ENCODE peak calls at places on chromosome 15, in seven cellular contexts. One of them, this sample, is unnamed.

GRCh38 chr15:77025941-77026411 is 31.1 kb downstream of the PSTPIP1 start:
- DNase-seq in HepG2: no peak
- DNase-seq in H1: no peak
- DNase-seq in HCT116: no peak
- DNase-seq in K562: no peak
- DNase-seq in SK-N-SH: no peak
- DNase-seq in GM12878: no peak
- DNase-seq in this sample: no peak

GRCh38 chr15:85329561-85330421 is 50.6 kb upstream of the AKAP13 start:
- DNase-seq in HepG2: no peak
- DNase-seq in H1: no peak
- DNase-seq in HCT116: no peak
- DNase-seq in K562: no peak
- DNase-seq in SK-N-SH: peak; percentile 48
- DNase-seq in GM12878: peak; percentile 88
- DNase-seq in this sample: no peak

GRCh38 chr15:48650931-48651330 is 5.4 kb upstream of the FBN1 start:
- DNase-seq in HepG2: no peak
- DNase-seq in H1: no peak
- DNase-seq in HCT116: no peak
- DNase-seq in K562: no peak
- DNase-seq in SK-N-SH: no peak
- DNase-seq in GM12878: no peak
- DNase-seq in this sample: no peak

GRCh38 chr15:57544840-57545239 is 46.9 kb upstream of the MYZAP start:
- DNase-seq in HepG2: no peak
- DNase-seq in H1: no peak
- DNase-seq in HCT116: no peak
- DNase-seq in K562: no peak
- DNase-seq in SK-N-SH: no peak
- DNase-seq in GM12878: no peak
- DNase-seq in this sample: no peak

GRCh38 chr15:67296188-67296587 is 41.6 kb downstream of the IQCH start:
- DNase-seq in HepG2: peak; percentile 21
- DNase-seq in H1: no peak
- DNase-seq in HCT116: no peak
- DNase-seq in K562: no peak
- DNase-seq in SK-N-SH: no peak
- DNase-seq in GM12878: no peak
- DNase-seq in this sample: peak; percentile 8

GRCh38 chr15:99605490-99605931 is 39.7 kb downstream of the MEF2A start:
- DNase-seq in HepG2: no peak
- DNase-seq in H1: no peak
- DNase-seq in HCT116: no peak
- DNase-seq in K562: no peak
- DNase-seq in SK-N-SH: no peak
- DNase-seq in GM12878: no peak
- DNase-seq in this sample: no peak

GRCh38 chr15:60643490-60644040 is 164.6 kb upstream of the ICE2 start:
- DNase-seq in HepG2: no peak
- DNase-seq in H1: no peak
- DNase-seq in HCT116: no peak
- DNase-seq in K562: no peak
- DNase-seq in SK-N-SH: no peak
- DNase-seq in GM12878: no peak
- DNase-seq in this sample: no peak

GRCh38 chr15:57654136-57654845 is 52.2 kb upstream of the POLR2M start:
- DNase-seq in HepG2: no peak
- DNase-seq in H1: no peak
- DNase-seq in HCT116: no peak
- DNase-seq in K562: no peak
- DNase-seq in SK-N-SH: no peak
- DNase-seq in GM12878: no peak
- DNase-seq in this sample: no peak

GRCh38 chr15:28904541-28905303 is 18.9 kb downstream of the APBA2 start:
- DNase-seq in HepG2: no peak
- DNase-seq in H1: no peak
- DNase-seq in HCT116: no peak
- DNase-seq in K562: peak; percentile 93
- DNase-seq in SK-N-SH: peak; percentile 25
- DNase-seq in GM12878: no peak
- DNase-seq in this sample: no peak

GRCh38 chr15:77634266-77634962 is 1.7 kb upstream of the LINGO1 start:
- DNase-seq in HepG2: peak; percentile 46
- DNase-seq in H1: no peak
- DNase-seq in HCT116: peak; percentile 26
- DNase-seq in K562: peak; percentile 88
- DNase-seq in SK-N-SH: peak; percentile 82
- DNase-seq in GM12878: no peak
- DNase-seq in this sample: peak; percentile 93

GRCh38 chr15:81297147-81297572 is 26.8 kb downstream of the STARD5 start:
- DNase-seq in HepG2: no peak
- DNase-seq in H1: no peak
- DNase-seq in HCT116: peak; percentile 44
- DNase-seq in K562: no peak
- DNase-seq in SK-N-SH: no peak
- DNase-seq in GM12878: no peak
- DNase-seq in this sample: no peak

GRCh38 chr15:55420171-55420871 is 12.0 kb downstream of the PIERCE2 start:
- DNase-seq in HepG2: no peak
- DNase-seq in H1: no peak
- DNase-seq in HCT116: no peak
- DNase-seq in K562: no peak
- DNase-seq in SK-N-SH: no peak
- DNase-seq in GM12878: no peak
- DNase-seq in this sample: no peak

GRCh38 chr15:88894819-88895767 is at the start of gene HAPLN3:
- DNase-seq in HepG2: no peak
- DNase-seq in H1: no peak
- DNase-seq in HCT116: no peak
- DNase-seq in K562: peak; percentile 57
- DNase-seq in SK-N-SH: peak; percentile 73
- DNase-seq in GM12878: no peak
- DNase-seq in this sample: no peak

GRCh38 chr15:31301687-31301990 is 25.0 kb upstream of the KLF13 start:
- DNase-seq in HepG2: no peak
- DNase-seq in H1: no peak
- DNase-seq in HCT116: no peak
- DNase-seq in K562: no peak
- DNase-seq in SK-N-SH: no peak
- DNase-seq in GM12878: no peak
- DNase-seq in this sample: no peak

DNA sequence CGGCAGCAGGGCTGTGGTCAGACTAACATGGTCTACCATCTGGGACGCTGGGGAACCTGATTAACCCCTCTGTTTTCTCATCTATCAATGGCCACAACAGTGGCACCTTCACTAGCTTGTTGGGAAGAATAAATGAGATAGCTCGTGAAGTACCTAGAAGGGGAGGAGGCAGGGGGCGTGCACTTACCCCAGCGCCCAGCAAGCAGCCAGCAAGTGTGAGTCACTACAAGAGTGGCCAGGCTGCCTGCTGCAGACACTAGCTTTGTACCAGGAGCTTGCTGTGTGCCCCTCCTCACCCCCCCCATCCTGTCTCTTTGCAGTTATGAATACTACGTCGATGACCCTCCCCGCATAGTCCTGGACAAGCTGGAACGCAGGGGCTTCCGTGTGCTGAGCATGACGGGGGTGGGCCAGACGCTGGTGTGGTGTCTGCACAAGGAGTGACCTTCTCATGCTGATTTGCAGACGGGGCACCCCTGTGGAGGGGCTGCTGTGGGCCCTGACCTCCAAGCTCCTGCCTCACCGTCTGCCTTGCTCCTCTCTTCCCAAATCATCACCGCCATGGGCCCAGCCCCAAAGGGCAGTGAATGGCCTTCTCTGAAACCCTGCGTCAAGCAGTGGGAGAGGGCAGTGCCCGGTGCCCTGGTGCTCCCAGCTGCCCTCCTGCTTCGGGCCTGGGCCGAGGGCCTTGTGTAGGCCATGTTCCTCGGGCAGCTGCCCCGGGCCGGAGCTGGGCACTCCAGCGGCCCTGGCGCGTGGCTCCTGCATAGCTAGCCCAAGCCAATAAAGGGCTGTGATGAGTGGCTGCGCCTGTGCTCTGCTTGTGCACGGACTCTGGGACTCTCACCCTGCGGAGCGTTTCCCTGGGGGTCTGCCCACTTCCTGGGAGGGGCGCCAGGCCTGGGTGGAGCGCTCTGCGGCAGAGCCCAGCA is 2.6 kb upstream of the C15orf62 start:
- DNase-seq in HepG2: no peak
- DNase-seq in H1: no peak
- DNase-seq in HCT116: no peak
- DNase-seq in K562: no peak
- DNase-seq in SK-N-SH: peak; percentile 33
- DNase-seq in GM12878: no peak
- DNase-seq in this sample: no peak
- TF ChIP-seq YY1 in HepG2: no peak
- TF ChIP-seq YY1 in H1: no peak
- TF ChIP-seq YY1 in HCT116: no peak
- TF ChIP-seq YY1 in K562: no peak
- TF ChIP-seq YY1 in SK-N-SH: no peak
- TF ChIP-seq YY1 in GM12878: no peak
- TF ChIP-seq YY1 in this sample: no peak

GRCh38 chr15:75713338-75713895 is 769 bp upstream of the CSPG4 start:
- DNase-seq in HepG2: no peak
- DNase-seq in H1: no peak
- DNase-seq in HCT116: no peak
- DNase-seq in K562: peak; percentile 29
- DNase-seq in SK-N-SH: no peak
- DNase-seq in GM12878: no peak
- DNase-seq in this sample: no peak

GRCh38 chr15:75714195-75714594 is 1.5 kb upstream of the CSPG4 start:
- DNase-seq in HepG2: no peak
- DNase-seq in H1: no peak
- DNase-seq in HCT116: no peak
- DNase-seq in K562: no peak
- DNase-seq in SK-N-SH: no peak
- DNase-seq in GM12878: no peak
- DNase-seq in this sample: no peak

GRCh38 chr15:75718326-75718725 is 5.7 kb upstream of the CSPG4 start:
- DNase-seq in HepG2: no peak
- DNase-seq in H1: no peak
- DNase-seq in HCT116: no peak
- DNase-seq in K562: no peak
- DNase-seq in SK-N-SH: peak; percentile 47
- DNase-seq in GM12878: no peak
- DNase-seq in this sample: no peak

DNA sequence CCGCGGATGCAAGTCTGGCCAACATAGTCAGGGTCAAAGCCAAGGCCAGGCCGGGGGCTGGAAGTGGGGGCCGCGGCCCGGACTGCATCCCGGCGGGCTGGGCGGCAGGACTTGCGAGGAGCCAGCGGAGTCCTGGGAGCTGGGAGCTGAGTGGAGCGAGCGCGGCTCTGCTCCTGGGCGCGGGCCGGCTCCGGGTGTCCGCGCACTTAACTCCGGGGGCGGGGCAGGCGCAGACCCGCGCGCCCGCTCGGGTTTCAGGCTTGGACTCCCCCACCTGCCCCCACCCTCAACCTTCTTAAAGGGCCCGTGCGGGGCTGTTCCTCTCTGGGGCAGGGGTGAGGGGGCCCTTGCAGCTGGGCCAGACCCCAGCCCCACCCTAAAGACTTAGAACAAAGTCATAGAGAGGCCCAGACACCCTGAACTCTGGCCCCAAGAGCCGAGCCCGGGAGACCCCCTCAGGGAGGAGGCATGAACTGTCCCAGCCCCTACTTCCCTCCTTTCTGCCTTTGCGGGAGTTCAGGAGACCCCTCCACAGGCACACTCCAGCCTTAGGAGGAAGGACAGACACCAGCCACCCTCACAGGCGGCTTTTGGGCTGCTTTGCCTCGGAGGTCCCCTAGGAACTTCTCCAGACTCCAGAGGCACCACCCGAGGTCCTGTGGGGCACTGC is at the start of gene CSPG4:
- DNase-seq in HepG2: no peak
- DNase-seq in H1: no peak
- DNase-seq in HCT116: no peak
- DNase-seq in K562: peak; percentile 49
- DNase-seq in SK-N-SH: no peak
- DNase-seq in GM12878: no peak
- DNase-seq in this sample: no peak
- H3K9ac ChIP-seq in HepG2: peak within 1 kb of the TSS; percentile 28
- H3K9ac ChIP-seq in H1: no peak within 1 kb of the TSS
- H3K9ac ChIP-seq in HCT116: peak within 1 kb of the TSS; percentile 87
- H3K9ac ChIP-seq in K562: no peak within 1 kb of the TSS
- H3K9ac ChIP-seq in SK-N-SH: no peak within 1 kb of the TSS
- H3K9ac ChIP-seq in GM12878: no peak within 1 kb of the TSS
- H3K9ac ChIP-seq in this sample: peak within 1 kb of the TSS; percentile 86

DNA sequence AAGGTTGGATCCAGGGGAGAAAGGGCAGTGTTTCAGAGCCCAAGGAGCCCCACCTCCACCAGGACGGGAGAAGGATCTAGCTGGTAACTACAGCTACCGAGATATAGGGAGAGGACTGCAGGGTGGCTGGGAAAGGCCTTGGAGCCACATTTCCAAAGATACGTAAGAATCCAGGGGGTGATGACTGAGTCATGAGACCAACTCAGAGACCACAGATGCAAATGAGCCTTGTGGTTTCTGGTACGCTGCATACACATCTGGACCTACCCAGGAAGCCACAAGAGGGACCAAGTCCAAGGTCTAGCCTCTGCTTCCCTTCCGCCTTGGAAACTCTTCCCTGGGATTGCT is 13.5 kb downstream of the IGDCC4 start:
- DNase-seq in HepG2: peak; percentile 27
- DNase-seq in H1: no peak
- DNase-seq in HCT116: no peak
- DNase-seq in K562: peak; percentile 49
- DNase-seq in SK-N-SH: no peak
- DNase-seq in GM12878: no peak
- DNase-seq in this sample: no peak
- TF ChIP-seq YY1 in HepG2: no peak
- TF ChIP-seq YY1 in H1: no peak
- TF ChIP-seq YY1 in HCT116: no peak
- TF ChIP-seq YY1 in K562: no peak
- TF ChIP-seq YY1 in SK-N-SH: no peak
- TF ChIP-seq YY1 in GM12878: no peak
- TF ChIP-seq YY1 in this sample: no peak

GRCh38 chr15:75043509-75044257 is 20.3 kb downstream of the PPCDC start:
- DNase-seq in HepG2: peak; percentile 96
- DNase-seq in H1: no peak
- DNase-seq in HCT116: no peak
- DNase-seq in K562: peak; percentile 96
- DNase-seq in SK-N-SH: no peak
- DNase-seq in GM12878: peak; percentile 93
- DNase-seq in this sample: no peak

GRCh38 chr15:75044258-75044878 is 21.0 kb downstream of the PPCDC start:
- DNase-seq in HepG2: no peak
- DNase-seq in H1: no peak
- DNase-seq in HCT116: no peak
- DNase-seq in K562: no peak
- DNase-seq in SK-N-SH: no peak
- DNase-seq in GM12878: no peak
- DNase-seq in this sample: no peak

GRCh38 chr15:75045332-75046015 is 22.1 kb downstream of the PPCDC start:
- DNase-seq in HepG2: no peak
- DNase-seq in H1: no peak
- DNase-seq in HCT116: no peak
- DNase-seq in K562: no peak
- DNase-seq in SK-N-SH: no peak
- DNase-seq in GM12878: peak; percentile 78
- DNase-seq in this sample: no peak

GRCh38 chr15:75038948-75039533 is 15.7 kb downstream of the PPCDC start:
- DNase-seq in HepG2: no peak
- DNase-seq in H1: no peak
- DNase-seq in HCT116: no peak
- DNase-seq in K562: peak; percentile 63
- DNase-seq in SK-N-SH: no peak
- DNase-seq in GM12878: no peak
- DNase-seq in this sample: no peak

GRCh38 chr15:75042730-75043508 is 19.5 kb downstream of the PPCDC start:
- DNase-seq in HepG2: peak; percentile 93
- DNase-seq in H1: no peak
- DNase-seq in HCT116: peak; percentile 43
- DNase-seq in K562: peak; percentile 86
- DNase-seq in SK-N-SH: peak; percentile 44
- DNase-seq in GM12878: peak; percentile 100
- DNase-seq in this sample: no peak
- H3K9ac ChIP-seq in HepG2: peak overlapping the region; percentile 66
- H3K9ac ChIP-seq in H1: no peak overlapping the region
- H3K9ac ChIP-seq in HCT116: peak overlapping the region; percentile 21
- H3K9ac ChIP-seq in K562: peak overlapping the region; percentile 73
- H3K9ac ChIP-seq in SK-N-SH: no peak overlapping the region
- H3K9ac ChIP-seq in GM12878: peak overlapping the region; percentile 93
- H3K9ac ChIP-seq in this sample: no peak overlapping the region